ENCODE peak calls at places on chromosomes 12 and 14, in five cellular contexts. D, T, C, U and P are unnamed samples. For H3K4me1, the result is how much of the 10 kb centered on the place peaks cover.

GRCh38 chr14:65824285-65824977 is 411.9 kb downstream of the FUT8 start:
- DNase-seq in D (peak), T (peak), C (peak), U (peak), P (peak)

GRCh38 chr12:70443274-70443673 is 77.2 kb downstream of the KCNMB4 start:
- DNase-seq in C (no peak), D (no peak), U (no peak), T (no peak), P (peak)

GRCh38 chr14:31336646-31337045 is 83.7 kb downstream of the HEATR5A start:
- DNase-seq in U (peak), C (peak), T (no peak), D (no peak), P (no peak)

GRCh38 chr14:93959239-93960107 is 16.9 kb downstream of the ASB2 start:
- DNase-seq in D (peak), T (peak), C (peak), U (peak), P (peak)

GRCh38 chr12:7555752-7556151 is 52.2 kb upstream of the CD163 start:
- DNase-seq in C (peak), D (peak), T (peak), U (no peak), P (no peak)

GRCh38 chr12:6606331-6607131 is 648 bp downstream of the CHD4 start:
- DNase-seq in U (peak), T (peak), C (peak), D (peak), P (peak)

GRCh38 chr12:130044991-130045621 is 117.2 kb upstream of the FZD10 start:
- DNase-seq in U (peak), C (no peak), T (peak), D (peak), P (no peak)

GRCh38 chr12:24226745-24227350 is 277.4 kb upstream of the SOX5 start:
- DNase-seq in C (peak), U (peak), D (peak), T (no peak), P (no peak)

DNA sequence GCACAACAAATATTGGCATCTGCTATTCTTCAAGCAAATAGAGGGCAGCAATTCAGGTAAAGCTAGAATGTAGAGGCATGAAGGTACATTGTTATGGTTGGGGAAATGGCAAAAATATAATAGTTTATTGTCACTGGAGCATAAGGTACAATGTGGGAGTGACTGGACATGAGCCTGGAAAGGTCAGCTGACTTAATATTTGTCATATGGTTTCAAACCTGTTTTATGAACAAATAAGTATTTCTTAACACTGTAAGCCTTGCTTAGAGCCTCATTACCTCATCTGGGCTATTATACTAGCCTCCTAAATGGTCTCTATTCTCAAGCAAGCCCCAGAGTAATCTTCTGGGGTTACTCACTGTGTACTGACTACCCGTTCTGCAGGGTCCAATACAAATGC is 33.7 kb downstream of the FAM177A1 start:
- DNase-seq in T (no peak), C (no peak), U (no peak), D (no peak), P (no peak)
- H3K4me3 ChIP-seq in T (no peak), C (no peak), U (no peak), D (no peak), P (no peak)

GRCh38 chr12:10497602-10498001 is 8.1 kb upstream of the EIF2S3B start:
- DNase-seq in U (no peak), D (no peak), T (no peak), C (peak), P (no peak)
- TF ChIP-seq EZH2 in U (no peak), D (no peak), T (no peak), C (no peak), P (no peak)

DNA sequence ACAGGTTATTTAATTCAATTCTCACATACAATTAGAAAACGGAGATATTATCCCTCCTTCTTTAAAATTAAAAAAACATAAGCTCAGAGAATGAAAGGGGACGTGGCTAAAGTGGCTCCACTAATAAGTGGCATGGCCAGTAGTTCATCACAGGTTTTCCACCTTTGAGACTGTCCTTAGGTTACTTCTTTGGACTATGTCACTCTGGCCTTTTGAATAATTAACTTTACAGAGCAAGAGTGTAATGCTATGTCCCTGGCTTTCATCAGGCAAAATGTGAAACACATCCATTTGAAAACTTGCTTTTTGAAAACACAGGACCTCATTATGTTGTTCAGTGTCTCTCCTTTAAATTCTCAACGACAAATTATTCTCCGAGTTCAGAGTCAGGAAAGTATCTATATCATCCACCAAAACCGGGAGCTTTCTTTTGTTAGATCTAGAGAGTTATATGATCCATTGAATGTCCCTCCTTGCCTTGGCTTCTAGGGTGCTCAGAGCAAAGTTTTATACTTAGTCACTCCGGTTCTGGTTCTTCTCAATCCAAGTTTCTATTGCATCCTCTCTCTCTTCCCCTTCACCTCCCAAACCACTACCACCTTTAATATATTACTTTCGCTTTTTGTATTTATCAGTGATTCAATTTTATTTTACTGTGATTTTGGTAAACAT is 43.0 kb upstream of the BTG1 start:
- DNase-seq in D (peak), C (no peak), T (no peak), U (no peak), P (no peak)
- H3K4me1 ChIP-seq in D (under half), C (under half), T (under half), U (under half), P (half or more)

GRCh38 chr14:92625213-92625612 is 111.6 kb downstream of the RIN3 start:
- DNase-seq in D (no peak), T (no peak), C (peak), U (no peak), P (no peak)
- H3K4me3 ChIP-seq in D (no peak), T (no peak), C (no peak), U (no peak), P (no peak)

DNA sequence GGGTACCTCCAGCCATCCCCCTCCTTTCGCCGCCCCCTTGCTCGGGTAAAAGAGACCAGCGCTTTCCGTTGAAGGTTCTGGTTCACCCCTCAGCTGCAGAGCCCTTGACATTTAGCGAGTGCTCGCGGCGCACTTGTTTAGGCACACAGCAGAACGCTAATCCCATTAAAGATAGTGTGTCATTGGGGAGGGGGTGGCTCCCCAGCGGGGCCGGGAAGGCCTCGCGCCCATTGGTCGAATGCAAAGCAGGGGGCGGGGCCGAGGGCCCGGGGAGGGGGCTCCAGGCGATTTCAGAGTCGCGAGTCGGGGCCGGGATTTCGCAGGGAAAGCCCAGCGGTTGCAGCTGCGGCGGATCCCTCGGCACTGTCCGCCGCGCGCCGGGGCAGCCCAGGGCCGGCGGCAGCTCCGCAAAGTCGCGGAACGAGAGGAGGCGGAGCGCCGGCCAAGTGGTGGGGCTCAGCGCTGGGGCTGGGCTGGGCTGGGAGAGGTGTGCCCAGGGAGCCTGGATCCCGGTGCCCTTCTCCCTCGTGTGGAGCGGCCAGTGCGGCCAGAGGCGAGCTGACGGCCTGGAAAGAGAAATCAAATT is 122.9 kb downstream of the TSPAN9 start:
- DNase-seq in U (no peak), D (peak), T (peak), C (peak), P (no peak)
- TF ChIP-seq EZH2 in U (no peak), D (no peak), T (no peak), C (no peak), P (no peak)

GRCh38 chr12:27838543-27838942 is 58.5 kb upstream of the MANSC4 start:
- DNase-seq in U (no peak), D (no peak), C (no peak), T (no peak), P (no peak)
- H3K4me1 ChIP-seq in U (under half), D (under half), C (under half), T (under half), P (under half)